ENCODE peak calls at places on chromosome 5, in ten cellular contexts. F is adrenal gland, Q is NB4, W is fibroblast of the aortic adventitia, D is IMR-90, C is coronary artery, L is AG10803, J is astrocyte of the cerebellum, P is mucosa of descending colon, N is left ventricle myocardium inferior. U is an unnamed sample.

GRCh38 chr5:142780871-142781270 is 10.7 kb downstream of the ARHGAP26 start:
- DNase-seq in F (no peak), Q (peak; percentile 51), W (no peak), D (no peak), C (no peak), L (no peak), J (no peak), P (no peak), N (peak; percentile 33), U (no peak)

GRCh38 chr5:79837707-79838620 is 148.3 kb downstream of the CMYA5 start:
- DNase-seq in F (peak; percentile 34), Q (no peak), W (peak; percentile 13), D (no peak), C (peak; percentile 26), L (peak; percentile 54), J (no peak), P (peak; percentile 6), N (no peak), U (no peak)

GRCh38 chr5:174736351-174736721 is 12.0 kb downstream of the MSX2 start:
- DNase-seq in F (no peak), Q (peak; percentile 22), W (peak; percentile 9), D (peak; percentile 91), C (no peak), L (peak; percentile 72), J (peak; percentile 37), P (no peak), N (no peak), U (no peak)

GRCh38 chr5:78953092-78953800 is 31.9 kb downstream of the ARSB start:
- DNase-seq in F (no peak), Q (no peak), W (no peak), D (peak; percentile 19), C (no peak), L (peak; percentile 68), J (no peak), P (no peak), N (no peak), U (peak; percentile 73)

GRCh38 chr5:176552332-176552731 is 3.2 kb downstream of the CDHR2 start:
- DNase-seq in F (no peak), Q (no peak), W (no peak), D (no peak), C (no peak), L (no peak), J (no peak), P (no peak), N (no peak), U (no peak)

GRCh38 chr5:78472469-78473106 is 112.2 kb downstream of the SCAMP1 start:
- DNase-seq in F (no peak), Q (no peak), W (peak; percentile 38), D (no peak), C (no peak), L (peak; percentile 34), J (no peak), P (no peak), N (no peak), U (no peak)

GRCh38 chr5:174355208-174355612 is 309.7 kb downstream of the NSG2 start:
- DNase-seq in F (no peak), Q (peak; percentile 82), W (peak; percentile 96), D (peak; percentile 66), C (no peak), L (peak; percentile 72), J (peak; percentile 16), P (no peak), N (no peak), U (no peak)

GRCh38 chr5:103962023-103962422 is 399.4 kb upstream of the NUDT12 start:
- DNase-seq in F (no peak), Q (no peak), W (no peak), D (no peak), C (no peak), L (no peak), J (no peak), P (no peak), N (no peak), U (no peak)

GRCh38 chr5:11946317-11946716 is 42.1 kb upstream of the CTNND2 start:
- DNase-seq in F (no peak), Q (no peak), W (no peak), D (no peak), C (no peak), L (no peak), J (no peak), P (no peak), N (no peak), U (no peak)

GRCh38 chr5:145996135-145996534 is 59.8 kb downstream of the SH3RF2 start:
- DNase-seq in F (no peak), Q (peak; percentile 74), W (no peak), D (no peak), C (no peak), L (no peak), J (no peak), P (no peak), N (no peak), U (no peak)

GRCh38 chr5:16937503-16938161 is 1.5 kb upstream of the MYO10 start:
- DNase-seq in F (no peak), Q (peak; percentile 18), W (no peak), D (no peak), C (no peak), L (no peak), J (no peak), P (no peak), N (no peak), U (no peak)

DNA sequence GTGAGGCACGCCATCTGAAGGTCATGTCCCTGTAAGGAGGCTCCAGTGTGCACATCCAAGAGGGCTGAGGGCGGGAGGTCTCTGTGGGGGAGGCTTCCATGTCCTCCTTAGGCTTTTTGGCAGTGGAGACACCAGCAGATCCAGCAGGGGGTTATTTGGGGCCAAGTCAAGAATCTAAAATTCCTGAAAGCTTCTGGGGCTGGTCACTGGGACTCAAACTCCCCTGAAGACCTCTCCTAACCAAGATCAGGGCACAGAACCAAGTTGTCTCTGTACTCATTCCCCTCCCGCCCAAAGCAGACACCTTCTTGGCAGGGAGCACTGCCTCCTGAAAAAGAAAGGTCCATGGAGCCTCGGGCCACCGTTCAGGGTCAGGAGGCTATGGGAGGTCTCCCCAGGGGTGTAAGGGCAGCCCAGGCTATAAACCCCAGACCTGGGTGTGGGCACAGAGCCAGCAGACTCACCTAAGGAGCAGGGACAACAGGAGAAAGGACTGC is 127.4 kb upstream of the ADRA1B start:
- DNase-seq in F (no peak), Q (no peak), W (no peak), D (no peak), C (no peak), L (no peak), J (no peak), P (no peak), N (peak; percentile 32), U (no peak)
- H3K4me3 ChIP-seq in F (no peak overlapping the region), Q (no peak overlapping the region), W (no peak overlapping the region), D (no peak overlapping the region), C (no peak overlapping the region), L (no peak overlapping the region), J (no peak overlapping the region), P (no peak overlapping the region), N (no peak overlapping the region), U (no peak overlapping the region)

GRCh38 chr5:73626814-73627313 is 868 bp downstream of the ARHGEF28 start:
- DNase-seq in F (no peak), Q (no peak), W (no peak), D (no peak), C (no peak), L (no peak), J (no peak), P (no peak), N (no peak), U (no peak)

GRCh38 chr5:73624888-73625287 is 1.1 kb upstream of the ARHGEF28 start:
- DNase-seq in F (no peak), Q (no peak), W (no peak), D (no peak), C (no peak), L (no peak), J (no peak), P (peak; percentile 22), N (no peak), U (no peak)

GRCh38 chr5:73625314-73625904 is 587 bp upstream of the ARHGEF28 start:
- DNase-seq in F (no peak), Q (no peak), W (peak; percentile 47), D (peak; percentile 10), C (no peak), L (peak; percentile 16), J (no peak), P (no peak), N (peak; percentile 18), U (peak; percentile 19)

GRCh38 chr5:73623929-73624404 is 2.0 kb upstream of the ARHGEF28 start:
- DNase-seq in F (no peak), Q (no peak), W (no peak), D (no peak), C (no peak), L (no peak), J (no peak), P (peak; percentile 20), N (no peak), U (peak; percentile 14)

GRCh38 chr5:73625905-73626811 is at the start of gene ARHGEF28:
- DNase-seq in F (peak; percentile 87), Q (peak; percentile 70), W (peak; percentile 44), D (peak; percentile 28), C (peak; percentile 81), L (peak; percentile 42), J (no peak), P (peak; percentile 77), N (peak; percentile 41), U (peak; percentile 73)
- TF ChIP-seq CTCF in F (no peak), Q (no peak), W (no peak), D (no peak), C (no peak), L (no peak), J (no peak), P (no peak), N (no peak), U (no peak)

GRCh38 chr5:37834542-37835399 is 5.1 kb downstream of the GDNF start:
- DNase-seq in F (no peak), Q (no peak), W (no peak), D (no peak), C (no peak), L (no peak), J (no peak), P (no peak), N (no peak), U (no peak)
- H3K4me3 ChIP-seq in F (no peak overlapping the region), Q (no peak overlapping the region), W (peak overlapping the region; percentile 40), D (no peak overlapping the region), C (peak overlapping the region; percentile 41), L (peak overlapping the region; percentile 24), J (peak overlapping the region; percentile 28), P (no peak overlapping the region), N (peak overlapping the region; percentile 27), U (no peak overlapping the region)

GRCh38 chr5:172903790-172904189 is 55.4 kb upstream of the RPL26L1 start:
- DNase-seq in F (peak; percentile 86), Q (no peak), W (peak; percentile 93), D (peak; percentile 96), C (no peak), L (peak; percentile 94), J (no peak), P (peak; percentile 78), N (no peak), U (no peak)

GRCh38 chr5:172901788-172902496 is 57.3 kb upstream of the RPL26L1 start:
- DNase-seq in F (no peak), Q (no peak), W (no peak), D (peak; percentile 66), C (no peak), L (peak; percentile 59), J (peak; percentile 73), P (no peak), N (no peak), U (no peak)

GRCh38 chr5:172904312-172904642 is 54.9 kb upstream of the RPL26L1 start:
- DNase-seq in F (no peak), Q (no peak), W (no peak), D (no peak), C (no peak), L (no peak), J (no peak), P (no peak), N (no peak), U (no peak)

GRCh38 chr5:172901012-172901780 is 58.0 kb upstream of the RPL26L1 start:
- DNase-seq in F (peak; percentile 65), Q (peak; percentile 24), W (peak; percentile 85), D (peak; percentile 98), C (peak; percentile 93), L (peak; percentile 89), J (peak; percentile 97), P (no peak), N (peak; percentile 61), U (no peak)

GRCh38 chr5:172902497-172903472 is 56.4 kb upstream of the RPL26L1 start:
- DNase-seq in F (peak; percentile 95), Q (peak; percentile 35), W (peak; percentile 89), D (peak; percentile 99), C (peak; percentile 96), L (peak; percentile 96), J (peak; percentile 89), P (peak; percentile 66), N (peak; percentile 81), U (no peak)
- TF ChIP-seq CTCF in F (peak; percentile 63), Q (peak; percentile 35), W (peak; percentile 67), D (peak; percentile 64), C (peak; percentile 27), L (peak; percentile 59), J (peak; percentile 65), P (no peak), N (peak; percentile 62), U (no peak)

U was measured in GM12865.